ENCODE peak calls at places on chromosomes 4 and X, in ten cellular contexts. W is AG10803, D is PC-3, E is GM23338, M is WERI-Rb-1, H is brain microvascular endothelial cell, Y is heart right ventricle, U is A673, I is ovary, A is DND-41. F is an unnamed sample.

GRCh38 chrX:123222920-123223319 is 38.8 kb downstream of the GRIA3 start:
- DNase-seq in W (no peak), D (no peak), E (no peak), M (no peak), H (no peak), Y (no peak), U (no peak), I (peak; percentile 30), A (no peak), F (no peak)

GRCh38 chrX:107470198-107470597 is 20.7 kb downstream of the FRMPD3 start:
- DNase-seq in W (no peak), D (no peak), E (no peak), M (no peak), H (no peak), Y (no peak), U (no peak), I (no peak), A (no peak), F (no peak)

GRCh38 chr4:125313989-125314602 is 659 bp upstream of the FAT4 start:
- DNase-seq in W (no peak), D (no peak), E (peak; percentile 19), M (peak; percentile 25), H (no peak), Y (peak; percentile 6), U (peak; percentile 76), I (no peak), A (no peak), F (no peak)

GRCh38 chrX:64885850-64886249 is 90.4 kb downstream of the ZC4H2 start:
- DNase-seq in W (no peak), D (peak; percentile 14), E (peak; percentile 46), M (peak; percentile 22), H (no peak), Y (no peak), U (no peak), I (no peak), A (no peak), F (no peak)

GRCh38 chr4:74258949-74259348 is 49.3 kb upstream of the EPGN start:
- DNase-seq in W (no peak), D (peak; percentile 31), E (no peak), M (no peak), H (peak; percentile 58), Y (peak; percentile 15), U (no peak), I (no peak), A (no peak), F (peak; percentile 9)

GRCh38 chr4:40205259-40206198 is 8.7 kb downstream of the RHOH start:
- DNase-seq in W (no peak), D (no peak), E (no peak), M (no peak), H (no peak), Y (no peak), U (no peak), I (no peak), A (peak; percentile 42), F (no peak)

GRCh38 chr4:128973384-128973783 is 120.0 kb downstream of the SCLT1 start:
- DNase-seq in W (no peak), D (no peak), E (no peak), M (no peak), H (no peak), Y (no peak), U (no peak), I (no peak), A (no peak), F (no peak)

GRCh38 chrX:154092371-154092770 is 5.1 kb downstream of the MECP2 start:
- DNase-seq in W (no peak), D (no peak), E (no peak), M (no peak), H (no peak), Y (no peak), U (no peak), I (no peak), A (no peak), F (no peak)

GRCh38 chrX:133297284-133297683 is 79.1 kb upstream of the TFDP3 start:
- DNase-seq in W (peak; percentile 42), D (peak; percentile 86), E (no peak), M (no peak), H (peak; percentile 59), Y (no peak), U (peak; percentile 9), I (no peak), A (no peak), F (peak; percentile 77)

GRCh38 chr4:88659061-88659889 is 38.4 kb downstream of the NAP1L5 start:
- DNase-seq in W (peak; percentile 74), D (peak; percentile 77), E (peak; percentile 81), M (peak; percentile 71), H (peak; percentile 72), Y (peak; percentile 46), U (peak; percentile 32), I (no peak), A (peak; percentile 14), F (peak; percentile 65)

GRCh38 chr4:128543726-128544125 is 256.1 kb upstream of the PGRMC2 start:
- DNase-seq in W (no peak), D (no peak), E (no peak), M (no peak), H (no peak), Y (no peak), U (no peak), I (no peak), A (no peak), F (no peak)

GRCh38 chrX:19272452-19272851 is 71.3 kb upstream of the PDHA1 start:
- DNase-seq in W (peak; percentile 6), D (peak; percentile 6), E (no peak), M (no peak), H (no peak), Y (no peak), U (no peak), I (no peak), A (no peak), F (peak; percentile 18)

GRCh38 chr4:81913427-81913878 is 441.7 kb upstream of the RASGEF1B start:
- DNase-seq in W (peak; percentile 35), D (peak; percentile 65), E (peak; percentile 94), M (peak; percentile 54), H (peak; percentile 24), Y (peak; percentile 25), U (peak; percentile 37), I (no peak), A (peak; percentile 72), F (no peak)

GRCh38 chr4:150006197-150006596 is 72.0 kb upstream of the DCLK2 start:
- DNase-seq in W (peak; percentile 75), D (no peak), E (no peak), M (no peak), H (no peak), Y (no peak), U (peak; percentile 38), I (no peak), A (no peak), F (no peak)

GRCh38 chr4:52979020-52979419 is 116.9 kb downstream of the RASL11B start:
- DNase-seq in W (no peak), D (peak; percentile 20), E (peak; percentile 38), M (no peak), H (no peak), Y (no peak), U (peak; percentile 11), I (no peak), A (no peak), F (no peak)

GRCh38 chr4:76420901-76421581 is at the start of gene CCDC158:
- DNase-seq in W (no peak), D (no peak), E (peak; percentile 50), M (peak; percentile 9), H (no peak), Y (peak; percentile 5), U (no peak), I (peak; percentile 36), A (no peak), F (no peak)

GRCh38 chr4:126004936-126005335 is 690.2 kb downstream of the FAT4 start:
- DNase-seq in W (peak; percentile 23), D (no peak), E (no peak), M (no peak), H (peak; percentile 54), Y (no peak), U (peak; percentile 4), I (no peak), A (no peak), F (no peak)

DNA sequence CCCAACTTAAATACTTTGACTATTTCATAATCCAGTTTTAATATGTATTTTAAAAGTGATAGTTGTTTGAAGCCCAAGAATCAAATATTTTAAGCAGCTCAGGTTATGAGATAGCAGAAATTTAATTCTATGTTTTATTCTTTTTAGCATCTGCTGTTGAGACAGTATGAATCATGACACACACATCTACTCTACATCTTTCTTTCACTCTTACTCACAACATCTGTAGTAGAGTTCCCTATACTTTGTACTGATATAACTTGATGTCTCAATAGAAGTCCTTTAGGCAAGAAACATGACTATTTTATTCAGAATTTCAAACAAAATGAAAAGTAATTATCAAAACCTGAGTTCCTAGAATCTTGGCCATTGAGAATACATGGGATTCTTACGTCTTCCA is 187.9 kb upstream of the GNPDA2 start:
- DNase-seq in W (no peak), D (no peak), E (no peak), M (no peak), H (no peak), Y (no peak), U (no peak), I (no peak), A (no peak), F (no peak)
- H3K4me3 ChIP-seq in W (no peak overlapping the region), D (no peak overlapping the region), E (no peak overlapping the region), M (no peak overlapping the region), H (no peak overlapping the region), Y (no peak overlapping the region), U (no peak overlapping the region), I (no peak overlapping the region), A (no peak overlapping the region), F (no peak overlapping the region)

GRCh38 chrX:102129473-102129872 is 4.0 kb downstream of the TCEAL2 start:
- DNase-seq in W (peak; percentile 1), D (peak; percentile 41), E (peak; percentile 2), M (no peak), H (no peak), Y (no peak), U (peak; percentile 25), I (no peak), A (no peak), F (no peak)
- TF ChIP-seq CTCF in W (peak; percentile 35), D (peak; percentile 55), E (peak; percentile 34), M (no peak), H (peak; percentile 20), Y (peak; percentile 31), U (peak; percentile 57), I (no peak), A (peak; percentile 35), F (peak; percentile 28)

GRCh38 chrX:1226249-1226648 is 13.8 kb upstream of the CRLF2 start:
- DNase-seq in W (no peak), D (no peak), E (no peak), M (no peak), H (no peak), Y (no peak), U (no peak), I (no peak), A (no peak), F (no peak)

GRCh38 chrX:1231850-1232505 is 19.5 kb upstream of the CRLF2 start:
- DNase-seq in W (no peak), D (no peak), E (no peak), M (no peak), H (no peak), Y (no peak), U (no peak), I (no peak), A (peak; percentile 67), F (no peak)
- H3K4me3 ChIP-seq in W (no peak overlapping the region), D (no peak overlapping the region), E (no peak overlapping the region), M (no peak overlapping the region), H (no peak overlapping the region), Y (no peak overlapping the region), U (no peak overlapping the region), I (no peak overlapping the region), A (no peak overlapping the region), F (no peak overlapping the region)

DNA sequence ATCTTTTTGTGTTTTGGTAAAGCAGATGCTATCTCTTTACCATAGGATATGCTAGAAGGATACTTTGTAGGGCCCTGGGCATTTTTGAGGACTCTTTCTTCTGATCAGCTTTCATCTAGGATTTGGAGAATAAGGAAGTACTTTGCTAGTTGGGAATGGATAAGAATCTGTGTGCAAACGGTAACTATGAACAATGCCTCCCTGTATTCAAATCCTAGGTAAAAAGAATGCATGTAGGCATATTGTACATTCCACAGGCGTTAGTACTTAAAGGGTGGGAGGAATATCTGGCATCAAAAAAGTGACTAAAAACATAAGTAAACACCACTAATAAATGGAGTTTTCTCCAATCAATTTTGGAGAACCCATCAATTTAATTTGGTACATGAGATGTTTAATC is 59.7 kb downstream of the SH3BGRL start:
- DNase-seq in W (peak; percentile 45), D (peak; percentile 75), E (no peak), M (no peak), H (peak; percentile 18), Y (no peak), U (no peak), I (no peak), A (no peak), F (peak; percentile 15)
- TF ChIP-seq CTCF in W (no peak), D (no peak), E (no peak), M (no peak), H (no peak), Y (no peak), U (no peak), I (no peak), A (no peak), F (no peak)